ENCODE peak calls at places on chromosome 20, in nine cellular contexts. J is activated T-helper 9 cell treated with anti-CD3 and anti-CD28 coated beads, Interleukin-2, amount 50 U/mL, for 16 hours; A is LHCN-M2; F is activated naive CD4-positive, alpha-beta T cell; C is DMS79 treated with DMSO at 0.1 percent for 48 hours; D is right lobe of liver; W is C1 segment of cervical spinal cord; H is glomerular endothelial cell; N is stimulated activated naive B cell treated with anti-CD40 and anti-IgM and Interleukin-4, amounts not matched to agents 10 μg/mL and 1 μg/mL and 100 μg/mL, for 72 hours. T is an unnamed sample.

GRCh38 chr20:44166477-44166876 is 20.5 kb downstream of the JPH2 start:
- DNase-seq in F (no peak), D (no peak), W (peak; percentile 6), N (no peak), A (peak; percentile 81), J (no peak), H (no peak), C (no peak), T (peak; percentile 89)

GRCh38 chr20:59515013-59515905 is 89.1 kb upstream of the PHACTR3 start:
- DNase-seq in W (peak; percentile 62), A (peak; percentile 10), C (peak; percentile 31), N (no peak), F (no peak), H (no peak), J (no peak), D (peak; percentile 69), T (peak; percentile 70)

GRCh38 chr20:4470375-4470774 is 251.3 kb upstream of the PRND start:
- DNase-seq in C (peak; percentile 87), H (no peak), J (no peak), F (no peak), D (no peak), N (no peak), A (peak; percentile 39), W (no peak), T (peak; percentile 19)

GRCh38 chr20:48191200-48191599 is 405.9 kb upstream of the SULF2 start:
- DNase-seq in F (no peak), C (no peak), D (no peak), N (no peak), H (no peak), A (no peak), W (no peak), J (no peak), T (no peak)

GRCh38 chr20:41580384-41580783 is 37.8 kb downstream of the CHD6 start:
- DNase-seq in H (no peak), J (no peak), A (no peak), F (no peak), D (no peak), N (no peak), C (no peak), W (no peak), T (no peak)

GRCh38 chr20:36153754-36154695 is 515 bp upstream of the EPB41L1 start:
- DNase-seq in F (no peak), J (no peak), W (peak; percentile 83), N (no peak), A (peak; percentile 39), H (no peak), C (peak; percentile 41), D (peak; percentile 94), T (peak; percentile 82)

GRCh38 chr20:16530201-16530681 is 43.0 kb downstream of the KIF16B start:
- DNase-seq in J (no peak), N (no peak), D (no peak), C (no peak), W (no peak), H (no peak), A (peak; percentile 58), F (no peak), T (peak; percentile 22)

GRCh38 chr20:64100946-64101688 is 6.2 kb downstream of the NPBWR2 start:
- DNase-seq in D (no peak), F (no peak), W (no peak), J (no peak), N (no peak), C (no peak), H (no peak), A (no peak), T (no peak)

GRCh38 chr20:4041748-4042411 is 26.5 kb upstream of the RNF24 start:
- DNase-seq in H (no peak), C (peak; percentile 74), W (no peak), F (no peak), A (peak; percentile 76), D (no peak), N (no peak), J (no peak), T (no peak)

GRCh38 chr20:19223640-19224039 is 11.2 kb downstream of the SLC24A3 start:
- DNase-seq in N (no peak), A (no peak), H (no peak), F (no peak), C (no peak), D (no peak), W (no peak), J (no peak), T (no peak)

GRCh38 chr20:62595491-62595890 is 46.8 kb upstream of the SLCO4A1 start:
- DNase-seq in H (no peak), F (no peak), C (no peak), A (no peak), N (no peak), W (no peak), D (no peak), J (no peak), T (peak; percentile 81)

GRCh38 chr20:32535953-32536823 is 48.9 kb downstream of the NOL4L start:
- DNase-seq in N (peak; percentile 33), W (peak; percentile 40), J (peak; percentile 63), H (no peak), F (peak; percentile 53), D (no peak), C (peak; percentile 94), A (no peak), T (peak; percentile 42)

GRCh38 chr20:10511507-10512231 is 76.6 kb downstream of the SLX4IP start:
- DNase-seq in W (peak; percentile 89), J (peak; percentile 56), A (peak; percentile 99), F (no peak), H (peak; percentile 72), D (peak; percentile 76), C (peak; percentile 62), N (peak; percentile 44), T (peak; percentile 77)

GRCh38 chr20:21450572-21450971 is 53.2 kb upstream of the NKX2-4 start:
- DNase-seq in D (no peak), N (no peak), W (no peak), F (no peak), C (no peak), A (peak; percentile 63), J (no peak), H (no peak), T (no peak)

GRCh38 chr20:2539341-2539740 is 3.0 kb downstream of the TMC2 start:
- DNase-seq in W (no peak), D (no peak), H (no peak), F (no peak), J (no peak), C (no peak), A (no peak), N (no peak), T (no peak)

GRCh38 chr20:40287683-40288082 is 401.4 kb downstream of the MAFB start:
- DNase-seq in C (peak; percentile 52), W (no peak), A (no peak), J (no peak), N (no peak), H (no peak), D (no peak), F (no peak), T (no peak)

GRCh38 chr20:50713677-50714101 is 17.7 kb upstream of the PARD6B start:
- DNase-seq in J (no peak), D (no peak), H (no peak), C (no peak), W (no peak), N (no peak), F (no peak), A (no peak), T (peak; percentile 43)

GRCh38 chr20:62618622-62619529 is 23.4 kb upstream of the SLCO4A1 start:
- DNase-seq in A (no peak), D (peak; percentile 49), N (peak; percentile 69), H (no peak), C (no peak), J (no peak), F (no peak), W (peak; percentile 18), T (no peak)

GRCh38 chr20:25486377-25486776 is 78.9 kb downstream of the GINS1 start:
- DNase-seq in W (no peak), H (no peak), J (no peak), C (no peak), F (no peak), A (no peak), D (no peak), N (no peak), T (no peak)

GRCh38 chr20:4961746-4962145 is 39.6 kb downstream of the SLC23A2 start:
- DNase-seq in N (no peak), F (no peak), J (no peak), H (no peak), D (peak; percentile 88), C (no peak), W (no peak), A (peak; percentile 52), T (no peak)

GRCh38 chr20:44702776-44703175 is 12.4 kb upstream of the CCN5 start:
- DNase-seq in N (peak; percentile 35), J (no peak), A (peak; percentile 96), C (no peak), W (peak; percentile 80), F (no peak), D (peak; percentile 56), H (no peak), T (peak; percentile 91)

GRCh38 chr20:43766395-43766794 is 39.6 kb upstream of the GTSF1L start:
- DNase-seq in J (no peak), W (peak; percentile 84), N (no peak), A (no peak), D (no peak), C (no peak), F (no peak), H (no peak), T (no peak)

GRCh38 chr20:63911171-63911570 is 16.2 kb downstream of the DNAJC5 start:
- DNase-seq in J (no peak), C (no peak), W (peak; percentile 60), H (no peak), N (no peak), F (no peak), D (no peak), A (peak; percentile 72), T (no peak)

GRCh38 chr20:15867899-15868298 is 705.3 kb downstream of the KIF16B start:
- DNase-seq in J (no peak), F (no peak), D (no peak), C (no peak), N (no peak), A (no peak), H (no peak), W (no peak), T (no peak)

GRCh38 chr20:41398408-41398807 is 31.8 kb upstream of the EMILIN3 start:
- DNase-seq in C (no peak), N (no peak), W (no peak), F (no peak), A (no peak), D (no peak), J (no peak), H (no peak), T (no peak)

GRCh38 chr20:36847009-36847709 is 28.8 kb upstream of the TLDC2 start:
- DNase-seq in N (no peak), F (no peak), A (peak; percentile 75), C (no peak), W (peak; percentile 77), D (no peak), H (no peak), J (no peak), T (peak; percentile 87)

GRCh38 chr20:43409041-43409913 is 48.4 kb upstream of the SRSF6 start:
- DNase-seq in D (no peak), C (no peak), J (no peak), W (no peak), F (no peak), A (peak; percentile 30), H (no peak), N (no peak), T (peak; percentile 17)

GRCh38 chr20:38730989-38731737 is 6.9 kb downstream of the SLC32A1 start:
- DNase-seq in C (peak; percentile 48), H (no peak), F (peak; percentile 83), J (peak; percentile 66), D (peak; percentile 65), W (peak; percentile 35), N (peak; percentile 46), A (peak; percentile 34), T (peak; percentile 77)

GRCh38 chr20:29741894-29742698 is 1515.4 kb upstream of the DEFB115 start:
- DNase-seq in N (no peak), A (no peak), J (no peak), C (no peak), W (no peak), D (no peak), F (no peak), H (no peak), T (no peak)

GRCh38 chr20:38186788-38187221 is 21.7 kb upstream of the TGM2 start:
- DNase-seq in D (no peak), F (no peak), H (no peak), J (no peak), A (no peak), C (no peak), N (no peak), W (no peak), T (no peak)

GRCh38 chr20:3071610-3072529 is at the start of gene OXT:
- DNase-seq in N (peak; percentile 26), A (no peak), H (no peak), F (peak; percentile 18), J (peak; percentile 62), D (no peak), W (no peak), C (no peak), T (no peak)

T was measured in hepatic stellate cell.